ENCODE peak calls at places on chromosomes 16 and 17, in six cellular contexts. I is body of pancreas, O is stomach, U is ovary, N is uterus, S is sigmoid colon. H is an unnamed sample. For H3K4me1, the result is how much of the 10 kb centered on the place peaks cover.

GRCh38 chr17:17856386-17856785 is 19.6 kb upstream of the SREBF1 start:
- DNase-seq in O (no peak), N (no peak), U (no peak), S (no peak), I (no peak), H (no peak)

GRCh38 chr16:12681653-12682052 is 122.0 kb downstream of the CPPED1 start:
- DNase-seq in S (no peak), N (no peak), O (no peak), I (no peak), U (no peak), H (no peak)

GRCh38 chr17:63150994-63151464 is 185.0 kb downstream of the TANC2 start:
- DNase-seq in U (no peak), S (no peak), O (no peak), I (no peak), N (no peak), H (no peak)

GRCh38 chr17:72539981-72540897 is 419.4 kb downstream of the SOX9 start:
- DNase-seq in S (peak), I (peak), O (peak), U (peak), N (no peak), H (peak)

GRCh38 chr17:81404557-81405165 is 9.4 kb downstream of the BAHCC1 start:
- DNase-seq in S (no peak), U (no peak), O (no peak), N (peak), I (no peak), H (no peak)

GRCh38 chr17:40061532-40062038 is 1.2 kb upstream of the THRA start:
- DNase-seq in S (no peak), U (no peak), I (no peak), N (no peak), O (no peak), H (no peak)

GRCh38 chr17:68511671-68512246 is 471 bp upstream of the PRKAR1A start:
- DNase-seq in I (peak), N (peak), S (peak), O (peak), U (peak), H (peak)

GRCh38 chr16:89026121-89026612 is 49.2 kb upstream of the CBFA2T3 start:
- DNase-seq in N (no peak), I (no peak), S (no peak), O (no peak), U (no peak), H (no peak)

GRCh38 chr17:69551212-69552010 is 136.9 kb downstream of the MAP2K6 start:
- DNase-seq in I (no peak), S (no peak), N (no peak), O (no peak), U (no peak), H (no peak)

GRCh38 chr17:7747586-7747985 is 30.0 kb downstream of the DNAH2 start:
- DNase-seq in S (no peak), N (no peak), O (no peak), I (no peak), U (no peak), H (no peak)

GRCh38 chr17:7744416-7744815 is 26.9 kb downstream of the DNAH2 start:
- DNase-seq in N (no peak), U (no peak), S (no peak), O (no peak), I (no peak), H (no peak)

GRCh38 chr17:7745748-7746470 is 28.4 kb downstream of the DNAH2 start:
- DNase-seq in N (peak), O (no peak), U (peak), S (no peak), I (no peak), H (peak)

GRCh38 chr17:7750321-7750821 is 32.8 kb downstream of the DNAH2 start:
- DNase-seq in I (no peak), S (no peak), U (no peak), N (no peak), O (no peak), H (no peak)

DNA sequence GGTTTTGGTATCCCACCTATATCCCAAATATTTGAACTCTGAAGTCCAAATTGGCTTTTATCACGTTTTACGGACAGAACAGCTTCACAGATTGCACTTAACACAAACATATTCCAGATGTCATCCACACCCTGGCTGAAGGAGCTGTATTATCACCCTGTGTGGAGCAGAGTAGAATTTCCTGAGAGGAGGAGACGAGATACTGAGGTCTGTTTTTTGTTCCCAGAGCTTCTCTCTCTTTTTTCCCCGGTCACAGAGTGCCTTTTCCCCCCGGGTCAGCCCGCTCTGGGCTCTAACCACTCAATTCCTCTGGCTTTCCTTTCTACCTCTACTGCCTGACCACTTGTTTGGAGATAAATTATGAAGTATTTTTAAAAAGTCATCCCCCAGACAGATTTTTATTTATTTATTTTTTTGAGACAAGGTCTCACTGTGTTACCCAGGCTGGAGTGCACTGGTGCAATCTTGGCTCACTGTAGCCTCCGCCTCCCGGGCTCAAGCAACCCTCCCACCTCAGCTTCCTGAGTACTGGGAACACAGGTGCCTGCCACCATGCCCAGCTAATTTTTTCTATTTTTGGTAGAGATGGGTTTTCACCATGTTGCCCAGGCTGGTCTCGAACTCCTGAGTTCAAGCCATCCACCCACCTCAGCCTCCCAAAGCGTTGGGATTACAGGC is 30.7 kb downstream of the DNAH2 start:
- DNase-seq in I (no peak), S (peak), U (no peak), O (no peak), N (no peak), H (no peak)
- H3K4me1 ChIP-seq in I (under half), S (under half), U (under half), O (under half), N (under half), H (under half)

GRCh38 chr17:7262192-7263070 is at the start of gene CLDN7:
- DNase-seq in S (no peak), N (no peak), O (peak), U (no peak), I (peak), H (no peak)
- TF ChIP-seq POLR2A in S (peak), N (no peak), O (no peak), U (no peak), I (peak), H (no peak)

GRCh38 chr17:75965468-75965867 is 13.5 kb downstream of the ACOX1 start:
- DNase-seq in U (no peak), I (no peak), S (no peak), N (no peak), O (no peak), H (no peak)
- H3K4me1 ChIP-seq in U (under half), I (under half), S (under half), N (under half), O (under half), H (under half)

GRCh38 chr17:75894049-75894742 is 2.6 kb downstream of the TRIM65 start:
- DNase-seq in I (no peak), O (no peak), N (no peak), U (no peak), S (peak), H (no peak)

GRCh38 chr17:75893305-75894048 is 3.3 kb downstream of the TRIM65 start:
- DNase-seq in S (peak), U (no peak), I (no peak), N (no peak), O (no peak), H (no peak)

GRCh38 chr17:75891022-75891604 is 5.6 kb downstream of the TRIM65 start:
- DNase-seq in O (no peak), I (no peak), S (peak), N (no peak), U (no peak), H (no peak)

GRCh38 chr17:75892556-75893224 is 4.1 kb downstream of the TRIM65 start:
- DNase-seq in U (peak), S (peak), I (no peak), N (no peak), O (no peak), H (no peak)

GRCh38 chr17:75891605-75892555 is 4.9 kb downstream of the TRIM65 start:
- DNase-seq in U (peak), O (peak), N (no peak), I (no peak), S (peak), H (no peak)
- TF ChIP-seq POLR2A in U (no peak), O (no peak), N (no peak), I (no peak), S (no peak), H (no peak)

GRCh38 chr17:21378553-21378952 is 2.4 kb downstream of the KCNJ12 start:
- DNase-seq in U (no peak), O (no peak), I (no peak), N (no peak), S (no peak), H (no peak)

GRCh38 chr17:21381076-21381706 is 5.0 kb downstream of the KCNJ12 start:
- DNase-seq in O (peak), U (no peak), S (no peak), N (no peak), I (peak), H (no peak)

GRCh38 chr17:21382560-21383495 is 6.7 kb downstream of the KCNJ12 start:
- DNase-seq in U (no peak), I (no peak), N (no peak), O (no peak), S (no peak), H (no peak)

GRCh38 chr17:21379080-21379711 is 3.0 kb downstream of the KCNJ12 start:
- DNase-seq in U (no peak), N (no peak), O (peak), S (no peak), I (peak), H (peak)

GRCh38 chr17:21380659-21381058 is 4.5 kb downstream of the KCNJ12 start:
- DNase-seq in U (no peak), O (no peak), N (no peak), S (no peak), I (no peak), H (no peak)
- H3K4me1 ChIP-seq in U (under half), O (half or more), N (under half), S (under half), I (under half), H (under half)

DNA sequence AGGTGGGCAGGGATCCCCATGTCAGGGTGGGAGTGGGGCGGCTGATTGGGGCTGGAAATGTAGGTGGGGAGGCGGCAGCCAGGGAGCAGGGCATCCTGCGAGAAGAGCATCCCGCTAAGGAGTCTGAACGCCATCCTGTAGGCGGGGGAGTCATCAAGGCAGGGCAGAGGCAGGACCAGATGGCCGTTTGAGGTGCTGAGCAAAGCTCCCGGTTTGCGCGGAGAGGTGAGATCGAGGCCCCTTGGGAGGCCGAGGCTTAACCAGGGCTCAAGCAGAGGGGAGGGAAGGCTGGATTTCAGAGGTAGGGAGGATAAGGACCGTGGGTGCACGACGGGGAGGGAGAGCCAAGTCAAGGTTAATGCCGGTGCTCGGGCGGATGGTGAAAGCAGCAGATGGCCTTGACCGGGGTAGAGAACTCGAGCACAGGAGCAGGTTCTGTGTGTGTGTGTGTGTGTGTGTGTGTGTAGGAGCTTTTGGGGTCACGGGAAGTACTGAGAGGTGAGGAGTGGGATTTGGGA is 472 bp upstream of the NME2 start:
- DNase-seq in N (no peak), S (peak), U (no peak), I (no peak), O (peak), H (no peak)
- TF ChIP-seq POLR2A in N (no peak), S (peak), U (no peak), I (peak), O (no peak), H (no peak)